ENCODE peak calls at places on chromosomes 5 and 9, in ten cellular contexts. H is endothelial cell; T is activated effector memory CD4-positive, alpha-beta T cell treated with anti-CD3 and anti-CD28 coated beads, Interleukin-2, amount 50 U/mL, for 16 hours; U is colonic mucosa; I is ovary; A is stimulated activated CD4-positive, alpha-beta T cell treated with anti-CD3 and anti-CD28 coated beads, Interleukin-15, amount 100 ng/mL, for 48 hours; X is HuH-7.5; F is HEK293T; P is CD4-positive, CD25-positive, alpha-beta regulatory T cell; Z is activated CD8-positive, alpha-beta memory T cell treated with anti-CD3 and anti-CD28 coated beads, Interleukin-2, amount 50 U/mL, for 48 hours. N is an unnamed sample.

GRCh38 chr5:159198063-159199036 is 11.0 kb downstream of the RNF145 start:
- DNase-seq in H (no peak), T (no peak), U (no peak), I (no peak), A (no peak), X (no peak), F (no peak), P (peak), Z (no peak), N (no peak)

GRCh38 chr9:20559236-20559896 is 62.9 kb downstream of the MLLT3 start:
- DNase-seq in H (no peak), T (no peak), U (peak), I (no peak), A (no peak), X (no peak), F (no peak), P (no peak), Z (no peak), N (no peak)

GRCh38 chr9:85715587-85715986 is 26.2 kb downstream of the AGTPBP1 start:
- DNase-seq in H (no peak), T (no peak), U (no peak), I (no peak), A (no peak), X (no peak), F (no peak), P (no peak), Z (no peak), N (no peak)

GRCh38 chr5:14929293-14930065 is 57.9 kb upstream of the ANKH start:
- DNase-seq in H (no peak), T (no peak), U (no peak), I (no peak), A (no peak), X (no peak), F (no peak), P (no peak), Z (no peak), N (no peak)

GRCh38 chr5:149730620-149731331 is 666 bp downstream of the PPARGC1B start:
- DNase-seq in H (peak), T (peak), U (peak), I (peak), A (peak), X (peak), F (peak), P (peak), Z (peak), N (no peak)

GRCh38 chr5:168073991-168074800 is 217.2 kb upstream of the WWC1 start:
- DNase-seq in H (no peak), T (no peak), U (no peak), I (no peak), A (no peak), X (no peak), F (no peak), P (no peak), Z (no peak), N (no peak)

GRCh38 chr9:135507104-135508035 is 6.9 kb downstream of the MRPS2 start:
- DNase-seq in H (no peak), T (peak), U (no peak), I (peak), A (no peak), X (no peak), F (no peak), P (no peak), Z (no peak), N (peak)

GRCh38 chr9:136372561-136373299 is 739 bp downstream of the CARD9 start:
- DNase-seq in H (no peak), T (no peak), U (peak), I (no peak), A (no peak), X (peak), F (no peak), P (no peak), Z (peak), N (no peak)

GRCh38 chr9:752681-753200 is 88.8 kb upstream of the DMRT1 start:
- DNase-seq in H (no peak), T (no peak), U (no peak), I (no peak), A (no peak), X (no peak), F (no peak), P (no peak), Z (no peak), N (no peak)

GRCh38 chr5:2591777-2592453 is 159.6 kb downstream of the IRX2 start:
- DNase-seq in H (no peak), T (no peak), U (no peak), I (no peak), A (no peak), X (no peak), F (no peak), P (no peak), Z (no peak), N (no peak)

GRCh38 chr5:60257852-60258251 is 364.3 kb upstream of the PDE4D start:
- DNase-seq in H (no peak), T (no peak), U (no peak), I (no peak), A (no peak), X (no peak), F (no peak), P (no peak), Z (no peak), N (no peak)

GRCh38 chr5:91301459-91301858 is 81.7 kb downstream of the ARRDC3 start:
- DNase-seq in H (no peak), T (no peak), U (no peak), I (no peak), A (no peak), X (no peak), F (no peak), P (no peak), Z (no peak), N (no peak)

GRCh38 chr9:112586600-112587155 is 100.1 kb downstream of the KIAA1958 start:
- DNase-seq in H (no peak), T (no peak), U (no peak), I (no peak), A (no peak), X (no peak), F (no peak), P (no peak), Z (no peak), N (no peak)

GRCh38 chr5:173802670-173803165 is 85.4 kb upstream of the CPEB4 start:
- DNase-seq in H (no peak), T (no peak), U (peak), I (no peak), A (no peak), X (peak), F (no peak), P (no peak), Z (no peak), N (no peak)